ENCODE peak calls at places on chromosomes 4 and X, in four cellular contexts. R is NCI-H1417; M is natural killer cell; A is stimulated activated CD8-positive, alpha-beta memory T cell treated with anti-CD3 and anti-CD28 coated beads, Interleukin-15, amount 100 ng/mL, for 24 hours. W is an unnamed sample.

GRCh38 chr4:24730256-24731001 is 64.9 kb upstream of the SOD3 start:
- DNase-seq in R (peak), M (no peak), A (no peak), W (peak)

GRCh38 chr4:124596811-124597210 is 115.7 kb downstream of the ANKRD50 start:
- DNase-seq in R (no peak), M (no peak), A (no peak), W (no peak)

GRCh38 chr4:1979477-1980196 is 29.1 kb downstream of the NELFA start:
- DNase-seq in R (no peak), M (no peak), A (no peak), W (no peak)

GRCh38 chrX:310621-311155 is 7.9 kb downstream of the GTPBP6 start:
- DNase-seq in R (no peak), M (no peak), A (no peak), W (no peak)

GRCh38 chrX:7690842-7691241 is 152.1 kb upstream of the VCX start:
- DNase-seq in R (no peak), M (no peak), A (no peak), W (no peak)

GRCh38 chrX:3435057-3435456 is 88.6 kb upstream of the MXRA5 start:
- DNase-seq in R (no peak), M (no peak), A (no peak), W (no peak)

GRCh38 chr4:159410076-159410777 is 307.3 kb downstream of the RAPGEF2 start:
- DNase-seq in R (no peak), M (no peak), A (no peak), W (no peak)

GRCh38 chrX:49203536-49203935 is 3.5 kb upstream of the SYP start:
- DNase-seq in R (no peak), M (no peak), A (no peak), W (no peak)

GRCh38 chr4:174120446-174121142 is 162.9 kb downstream of the FBXO8 start:
- DNase-seq in R (peak), M (no peak), A (no peak), W (no peak)

GRCh38 chr4:107255596-107255995 is 219.5 kb upstream of the DKK2 start:
- DNase-seq in R (no peak), M (no peak), A (no peak), W (no peak)

GRCh38 chrX:154539077-154539476 is 7.6 kb downstream of the G6PD start:
- DNase-seq in R (no peak), M (no peak), A (no peak), W (no peak)

GRCh38 chr4:123555500-123556273 is 159.1 kb downstream of the SPRY1 start:
- DNase-seq in R (no peak), M (no peak), A (no peak), W (peak)

GRCh38 chr4:38069271-38069760 is 109.1 kb downstream of the PTTG2 start:
- DNase-seq in R (no peak), M (no peak), A (no peak), W (peak)

GRCh38 chr4:152079543-152080293 is 318.9 kb upstream of the GATB start:
- DNase-seq in R (no peak), M (no peak), A (no peak), W (no peak)

GRCh38 chr4:172998527-172999469 is 169.8 kb upstream of the GALNT7 start:
- DNase-seq in R (peak), M (no peak), A (no peak), W (no peak)

GRCh38 chr4:146632770-146633470 is 5.8 kb upstream of the POU4F2 start:
- DNase-seq in R (no peak), M (no peak), A (no peak), W (no peak)

GRCh38 chr4:146401274-146401673 is 120.5 kb downstream of the SLC10A7 start:
- DNase-seq in R (no peak), M (no peak), A (no peak), W (no peak)

GRCh38 chrX:129649268-129650182 is 5.2 kb downstream of the APLN start:
- DNase-seq in R (no peak), M (no peak), A (no peak), W (no peak)

GRCh38 chr4:57102050-57102564 is 8.1 kb downstream of the IGFBP7 start:
- DNase-seq in R (no peak), M (no peak), A (no peak), W (no peak)

GRCh38 chr4:140764785-140765392 is 8.7 kb upstream of the TBC1D9 start:
- DNase-seq in R (no peak), M (no peak), A (no peak), W (peak)

GRCh38 chr4:20137176-20137575 is 114.5 kb upstream of the SLIT2 start:
- DNase-seq in R (no peak), M (no peak), A (no peak), W (no peak)

GRCh38 chr4:51842167-51842553 is 793 bp upstream of the DCUN1D4 start:
- DNase-seq in R (peak), M (no peak), A (no peak), W (no peak)

GRCh38 chrX:38578152-38578551 is 16.8 kb downstream of the TSPAN7 start:
- DNase-seq in R (no peak), M (no peak), A (no peak), W (no peak)

GRCh38 chr4:124433500-124433899 is 279.0 kb downstream of the ANKRD50 start:
- DNase-seq in R (no peak), M (no peak), A (no peak), W (no peak)

GRCh38 chrX:12439396-12439795 is 301.1 kb downstream of the FRMPD4 start:
- DNase-seq in R (no peak), M (no peak), A (no peak), W (no peak)

GRCh38 chr4:25938251-25939186 is 24.5 kb downstream of the SMIM20 start:
- DNase-seq in R (no peak), M (no peak), A (no peak), W (no peak)

GRCh38 chrX:12987340-12987739 is 12.4 kb downstream of the TMSB4X start:
- DNase-seq in R (no peak), M (no peak), A (no peak), W (no peak)